ENCODE peak calls at places on chromosome 5, in four cellular contexts. I is HTR-8/SVneo, S is A172, H is ELR. R is an unnamed sample.

GRCh38 chr5:55568629-55569512 is 34.1 kb upstream of the PLPP1 start:
- DNase-seq in S (no peak), I (no peak), H (no peak), R (no peak)

GRCh38 chr5:59587489-59588337 is 305.8 kb downstream of the PDE4D start:
- DNase-seq in H (peak), I (peak), S (peak), R (peak)

GRCh38 chr5:72951850-72952468 is 3.9 kb upstream of the FCHO2 start:
- DNase-seq in S (peak), H (peak), I (peak), R (peak)

GRCh38 chr5:17436345-17436744 is 61.7 kb upstream of the TAF11L2 start:
- DNase-seq in I (no peak), H (no peak), S (no peak), R (no peak)

GRCh38 chr5:76514254-76514653 is 108.9 kb downstream of the F2RL2 start:
- DNase-seq in S (no peak), I (no peak), H (no peak), R (no peak)

GRCh38 chr5:177373806-177374205 is 10.4 kb upstream of the SLC34A1 start:
- DNase-seq in I (no peak), H (no peak), S (no peak), R (no peak)

GRCh38 chr5:81755320-81755719 is 4.4 kb upstream of the SSBP2 start:
- DNase-seq in S (peak), I (peak), H (peak), R (peak)

GRCh38 chr5:32410630-32411029 is 33.9 kb downstream of the ZFR start:
- DNase-seq in H (no peak), S (no peak), I (no peak), R (no peak)

GRCh38 chr5:128667148-128667547 is 129.1 kb upstream of the FBN2 start:
- DNase-seq in S (no peak), I (no peak), H (no peak), R (no peak)

GRCh38 chr5:170120576-170120975 is 14.9 kb downstream of the FOXI1 start:
- DNase-seq in H (peak), S (no peak), I (no peak), R (no peak)

GRCh38 chr5:98774192-98775046 is 956 bp downstream of the RGMB start:
- DNase-seq in S (peak), H (peak), I (no peak), R (peak)

GRCh38 chr5:126811515-126812198 is 34.7 kb downstream of the LMNB1 start:
- DNase-seq in I (no peak), H (peak), S (peak), R (peak)

GRCh38 chr5:29054694-29055093 is 2016.3 kb upstream of the CDH9 start:
- DNase-seq in I (no peak), S (no peak), H (no peak), R (no peak)

GRCh38 chr5:90099099-90099498 is 310.5 kb downstream of the CETN3 start:
- DNase-seq in I (no peak), H (no peak), S (no peak), R (no peak)

GRCh38 chr5:143968071-143968878 is 156.3 kb downstream of the HMHB1 start:
- DNase-seq in S (peak), H (peak), I (peak), R (peak)

GRCh38 chr5:30103056-30104020 is 1090.1 kb upstream of the CDH6 start:
- DNase-seq in I (peak), S (peak), H (no peak), R (no peak)

R was measured in RCC 7860.